ENCODE peak calls at places on chromosomes 11 and 22, in four cellular contexts. One of them, this sample, is unnamed.

GRCh38 chr22:32632650-32633049 is 158.0 kb downstream of the FBXO7 start:
- DNase-seq in substantia nigra: no peak
- DNase-seq in GOT3: no peak
- DNase-seq in astrocyte of the hippocampus: no peak
- DNase-seq in this sample: no peak

GRCh38 chr22:41563051-41563711 is 2.4 kb downstream of the CSDC2 start:
- DNase-seq in substantia nigra: no peak
- DNase-seq in astrocyte of the hippocampus: peak; percentile 86
- DNase-seq in GOT3: no peak
- DNase-seq in this sample: no peak

GRCh38 chr11:3745161-3745560 is 52.2 kb downstream of the NUP98 start:
- DNase-seq in astrocyte of the hippocampus: no peak
- DNase-seq in GOT3: no peak
- DNase-seq in substantia nigra: no peak
- DNase-seq in this sample: no peak

GRCh38 chr11:48025983-48026340 is 45.6 kb downstream of the PTPRJ start:
- DNase-seq in substantia nigra: no peak
- DNase-seq in astrocyte of the hippocampus: no peak
- DNase-seq in GOT3: no peak
- DNase-seq in this sample: no peak

GRCh38 chr22:41256254-41256897 is 15.6 kb upstream of the CHADL start:
- DNase-seq in GOT3: no peak
- DNase-seq in substantia nigra: no peak
- DNase-seq in astrocyte of the hippocampus: peak; percentile 59
- DNase-seq in this sample: no peak

GRCh38 chr11:73189315-73189714 is 28.8 kb upstream of the P2RY2 start:
- DNase-seq in astrocyte of the hippocampus: no peak
- DNase-seq in GOT3: no peak
- DNase-seq in substantia nigra: no peak
- DNase-seq in this sample: peak; percentile 21

GRCh38 chr11:120385690-120386089 is 49.5 kb downstream of the ARHGEF12 start:
- DNase-seq in astrocyte of the hippocampus: no peak
- DNase-seq in substantia nigra: no peak
- DNase-seq in GOT3: no peak
- DNase-seq in this sample: no peak

GRCh38 chr11:125995313-125995712 is 49.5 kb downstream of the VSIG10L2 start:
- DNase-seq in GOT3: no peak
- DNase-seq in substantia nigra: no peak
- DNase-seq in astrocyte of the hippocampus: peak; percentile 19
- DNase-seq in this sample: no peak

GRCh38 chr22:28883917-28884753 is 763 bp downstream of the ZNRF3 start:
- DNase-seq in substantia nigra: no peak
- DNase-seq in GOT3: no peak
- DNase-seq in astrocyte of the hippocampus: no peak
- DNase-seq in this sample: no peak

GRCh38 chr22:38674888-38675287 is 6.9 kb upstream of the TOMM22 start:
- DNase-seq in astrocyte of the hippocampus: peak; percentile 19
- DNase-seq in GOT3: no peak
- DNase-seq in substantia nigra: no peak
- DNase-seq in this sample: no peak

GRCh38 chr22:44648085-44648820 is 53.8 kb upstream of the PRR5 start:
- DNase-seq in astrocyte of the hippocampus: no peak
- DNase-seq in substantia nigra: no peak
- DNase-seq in GOT3: no peak
- DNase-seq in this sample: no peak

GRCh38 chr11:60864856-60865513 is 2.4 kb upstream of the ZP1 start:
- DNase-seq in GOT3: no peak
- DNase-seq in astrocyte of the hippocampus: no peak
- DNase-seq in substantia nigra: no peak
- DNase-seq in this sample: no peak

GRCh38 chr11:9277176-9277575 is 12.0 kb upstream of the DENND5A start:
- DNase-seq in substantia nigra: no peak
- DNase-seq in GOT3: no peak
- DNase-seq in astrocyte of the hippocampus: no peak
- DNase-seq in this sample: no peak

GRCh38 chr11:95503047-95503446 is 272.0 kb upstream of the SESN3 start:
- DNase-seq in substantia nigra: no peak
- DNase-seq in GOT3: no peak
- DNase-seq in astrocyte of the hippocampus: no peak
- DNase-seq in this sample: no peak

GRCh38 chr11:63862923-63863322 is 24.0 kb downstream of the MARK2 start:
- DNase-seq in GOT3: no peak
- DNase-seq in astrocyte of the hippocampus: no peak
- DNase-seq in substantia nigra: no peak
- DNase-seq in this sample: no peak

GRCh38 chr11:75421035-75421602 is 11.9 kb downstream of the KLHL35 start:
- DNase-seq in substantia nigra: no peak
- DNase-seq in astrocyte of the hippocampus: no peak
- DNase-seq in GOT3: no peak
- DNase-seq in this sample: peak; percentile 49

GRCh38 chr11:3159296-3160190 is 5.6 kb downstream of the OSBPL5 start:
- DNase-seq in astrocyte of the hippocampus: peak; percentile 79
- DNase-seq in GOT3: no peak
- DNase-seq in substantia nigra: no peak
- DNase-seq in this sample: no peak

GRCh38 chr11:68048681-68049508 is 10.1 kb downstream of the TCIRG1 start:
- DNase-seq in astrocyte of the hippocampus: no peak
- DNase-seq in substantia nigra: no peak
- DNase-seq in GOT3: no peak
- DNase-seq in this sample: no peak

GRCh38 chr11:6576471-6577373 is 26.7 kb downstream of the RRP8 start:
- DNase-seq in GOT3: no peak
- DNase-seq in substantia nigra: peak; percentile 53
- DNase-seq in astrocyte of the hippocampus: peak; percentile 95
- DNase-seq in this sample: peak; percentile 27

GRCh38 chr22:43996981-43997265 is 27.2 kb upstream of the PARVB start:
- DNase-seq in astrocyte of the hippocampus: no peak
- DNase-seq in GOT3: no peak
- DNase-seq in substantia nigra: no peak
- DNase-seq in this sample: no peak

GRCh38 chr11:65899356-65900124 is 648 bp downstream of the FOSL1 start:
- DNase-seq in substantia nigra: no peak
- DNase-seq in astrocyte of the hippocampus: peak; percentile 92
- DNase-seq in GOT3: no peak
- DNase-seq in this sample: no peak

GRCh38 chr11:69058501-69059270 is 10.0 kb downstream of the TPCN2 start:
- DNase-seq in substantia nigra: no peak
- DNase-seq in astrocyte of the hippocampus: no peak
- DNase-seq in GOT3: no peak
- DNase-seq in this sample: no peak

GRCh38 chr11:131579932-131580387 is 209.5 kb downstream of the NTM start:
- DNase-seq in astrocyte of the hippocampus: peak; percentile 73
- DNase-seq in GOT3: peak; percentile 3
- DNase-seq in substantia nigra: no peak
- DNase-seq in this sample: no peak

GRCh38 chr22:40176921-40177737 is 596 bp upstream of the TNRC6B start:
- DNase-seq in astrocyte of the hippocampus: peak; percentile 81
- DNase-seq in substantia nigra: no peak
- DNase-seq in GOT3: no peak
- DNase-seq in this sample: no peak

GRCh38 chr11:78170874-78171549 is 17.4 kb downstream of the KCTD21 start:
- DNase-seq in GOT3: no peak
- DNase-seq in astrocyte of the hippocampus: no peak
- DNase-seq in substantia nigra: no peak
- DNase-seq in this sample: no peak

GRCh38 chr11:32830413-32830738 is 649 bp downstream of the PRRG4 start:
- DNase-seq in GOT3: no peak
- DNase-seq in substantia nigra: no peak
- DNase-seq in astrocyte of the hippocampus: no peak
- DNase-seq in this sample: no peak

GRCh38 chr11:17550455-17551346 is 3.6 kb downstream of the OTOG start:
- DNase-seq in astrocyte of the hippocampus: no peak
- DNase-seq in GOT3: no peak
- DNase-seq in substantia nigra: no peak
- DNase-seq in this sample: no peak

GRCh38 chr22:29625090-29625825 is 21.8 kb downstream of the NF2 start:
- DNase-seq in GOT3: no peak
- DNase-seq in substantia nigra: no peak
- DNase-seq in astrocyte of the hippocampus: peak; percentile 90
- DNase-seq in this sample: no peak

GRCh38 chr22:32801436-32802290 is at the start of gene TIMP3:
- DNase-seq in substantia nigra: no peak
- DNase-seq in astrocyte of the hippocampus: peak; percentile 95
- DNase-seq in GOT3: peak; percentile 78
- DNase-seq in this sample: no peak

GRCh38 chr22:20937031-20937793 is 20.0 kb downstream of the CRKL start:
- DNase-seq in substantia nigra: no peak
- DNase-seq in GOT3: no peak
- DNase-seq in astrocyte of the hippocampus: no peak
- DNase-seq in this sample: no peak

GRCh38 chr11:111944651-111945051 is 7.5 kb downstream of the DIXDC1 start:
- DNase-seq in GOT3: no peak
- DNase-seq in astrocyte of the hippocampus: peak; percentile 88
- DNase-seq in substantia nigra: no peak
- DNase-seq in this sample: no peak

GRCh38 chr11:103529217-103529684 is 420.0 kb downstream of the DYNC2H1 start:
- DNase-seq in astrocyte of the hippocampus: peak; percentile 50
- DNase-seq in GOT3: no peak
- DNase-seq in substantia nigra: no peak
- DNase-seq in this sample: no peak